ENCODE peak calls at places on chromosomes 4 and X, in four cellular contexts. One of them, this sample, is unnamed.

GRCh38 chrX:36804066-36804465 is 204.1 kb upstream of the FAM47C start:
- DNase-seq in smooth muscle cell of the brain vasculature: no peak
- DNase-seq in lung: no peak
- DNase-seq in foreskin fibroblast: no peak
- DNase-seq in this sample: no peak

GRCh38 chr4:31613946-31614623 is 893.9 kb downstream of the PCDH7 start:
- DNase-seq in foreskin fibroblast: no peak
- DNase-seq in smooth muscle cell of the brain vasculature: no peak
- DNase-seq in lung: no peak
- DNase-seq in this sample: no peak

GRCh38 chr4:47219586-47219985 is 188.2 kb downstream of the GABRB1 start:
- DNase-seq in lung: no peak
- DNase-seq in foreskin fibroblast: no peak
- DNase-seq in smooth muscle cell of the brain vasculature: no peak
- DNase-seq in this sample: no peak

GRCh38 chr4:183348706-183349659 is 26.8 kb upstream of the CLDN24 start:
- DNase-seq in smooth muscle cell of the brain vasculature: no peak
- DNase-seq in foreskin fibroblast: peak; percentile 98
- DNase-seq in lung: no peak
- DNase-seq in this sample: no peak

GRCh38 chr4:107037188-107037587 is 1.1 kb upstream of the DKK2 start:
- DNase-seq in smooth muscle cell of the brain vasculature: no peak
- DNase-seq in lung: no peak
- DNase-seq in foreskin fibroblast: peak; percentile 87
- DNase-seq in this sample: no peak

GRCh38 chr4:17234678-17235077 is 277.2 kb downstream of the QDPR start:
- DNase-seq in foreskin fibroblast: no peak
- DNase-seq in lung: no peak
- DNase-seq in smooth muscle cell of the brain vasculature: no peak
- DNase-seq in this sample: no peak

GRCh38 chr4:103887191-103887590 is 167.4 kb upstream of the TACR3 start:
- DNase-seq in foreskin fibroblast: peak; percentile 55
- DNase-seq in smooth muscle cell of the brain vasculature: no peak
- DNase-seq in lung: no peak
- DNase-seq in this sample: no peak

GRCh38 chr4:125044886-125045285 is 269.9 kb upstream of the FAT4 start:
- DNase-seq in smooth muscle cell of the brain vasculature: no peak
- DNase-seq in foreskin fibroblast: no peak
- DNase-seq in lung: no peak
- DNase-seq in this sample: no peak

GRCh38 chr4:110202024-110202423 is 3.6 kb upstream of the ELOVL6 start:
- DNase-seq in smooth muscle cell of the brain vasculature: no peak
- DNase-seq in foreskin fibroblast: no peak
- DNase-seq in lung: no peak
- DNase-seq in this sample: no peak

GRCh38 chrX:136920001-136920400 is 39.5 kb upstream of the RBMX start:
- DNase-seq in foreskin fibroblast: no peak
- DNase-seq in lung: no peak
- DNase-seq in smooth muscle cell of the brain vasculature: peak; percentile 49
- DNase-seq in this sample: no peak

GRCh38 chr4:76499461-76499860 is 64.4 kb downstream of the SHROOM3 start:
- DNase-seq in lung: no peak
- DNase-seq in foreskin fibroblast: no peak
- DNase-seq in smooth muscle cell of the brain vasculature: no peak
- DNase-seq in this sample: no peak

GRCh38 chr4:55363618-55364420 is 17.8 kb downstream of the SRD5A3 start:
- DNase-seq in lung: no peak
- DNase-seq in foreskin fibroblast: no peak
- DNase-seq in smooth muscle cell of the brain vasculature: no peak
- DNase-seq in this sample: no peak

GRCh38 chr4:8435656-8436121 is 4.8 kb downstream of the ACOX3 start:
- DNase-seq in lung: peak; percentile 61
- DNase-seq in smooth muscle cell of the brain vasculature: no peak
- DNase-seq in foreskin fibroblast: no peak
- DNase-seq in this sample: no peak

GRCh38 chr4:57064811-57065711 is 45.1 kb downstream of the IGFBP7 start:
- DNase-seq in foreskin fibroblast: peak; percentile 81
- DNase-seq in smooth muscle cell of the brain vasculature: peak; percentile 92
- DNase-seq in lung: no peak
- DNase-seq in this sample: no peak

GRCh38 chrX:19728083-19728648 is 159.2 kb downstream of the SH3KBP1 start:
- DNase-seq in foreskin fibroblast: no peak
- DNase-seq in smooth muscle cell of the brain vasculature: no peak
- DNase-seq in lung: no peak
- DNase-seq in this sample: no peak

GRCh38 chr4:121594796-121595526 is 101.8 kb downstream of the ANXA5 start:
- DNase-seq in smooth muscle cell of the brain vasculature: no peak
- DNase-seq in foreskin fibroblast: peak; percentile 86
- DNase-seq in lung: no peak
- DNase-seq in this sample: no peak

GRCh38 chr4:16019666-16020065 is 56.7 kb upstream of the FGFBP2 start:
- DNase-seq in smooth muscle cell of the brain vasculature: no peak
- DNase-seq in foreskin fibroblast: no peak
- DNase-seq in lung: no peak
- DNase-seq in this sample: no peak

GRCh38 chr4:98828801-98829200 is 100.1 kb downstream of the EIF4E start:
- DNase-seq in foreskin fibroblast: peak; percentile 18
- DNase-seq in lung: no peak
- DNase-seq in smooth muscle cell of the brain vasculature: no peak
- DNase-seq in this sample: no peak

GRCh38 chr4:25838526-25838925 is 24.3 kb downstream of the SEL1L3 start:
- DNase-seq in smooth muscle cell of the brain vasculature: no peak
- DNase-seq in lung: no peak
- DNase-seq in foreskin fibroblast: no peak
- DNase-seq in this sample: no peak

GRCh38 chrX:35166023-35166422 is 223.4 kb downstream of the FAM47B start:
- DNase-seq in smooth muscle cell of the brain vasculature: no peak
- DNase-seq in lung: no peak
- DNase-seq in foreskin fibroblast: no peak
- DNase-seq in this sample: no peak

GRCh38 chr4:4836044-4836443 is 23.4 kb upstream of the MSX1 start:
- DNase-seq in foreskin fibroblast: no peak
- DNase-seq in lung: no peak
- DNase-seq in smooth muscle cell of the brain vasculature: no peak
- DNase-seq in this sample: no peak

GRCh38 chrX:106612403-106612789 is 618 bp downstream of the RADX start:
- DNase-seq in smooth muscle cell of the brain vasculature: no peak
- DNase-seq in lung: no peak
- DNase-seq in foreskin fibroblast: peak; percentile 17
- DNase-seq in this sample: no peak

GRCh38 chrX:38796926-38797325 is 4.3 kb upstream of the MID1IP1 start:
- DNase-seq in lung: no peak
- DNase-seq in smooth muscle cell of the brain vasculature: no peak
- DNase-seq in foreskin fibroblast: peak; percentile 49
- DNase-seq in this sample: no peak

GRCh38 chr4:153781280-153781679 is 7.6 kb downstream of the SFRP2 start:
- DNase-seq in smooth muscle cell of the brain vasculature: no peak
- DNase-seq in lung: no peak
- DNase-seq in foreskin fibroblast: no peak
- DNase-seq in this sample: no peak

This sample was measured in NCI-H774.